ENCODE peak calls at places on chromosomes 1 and 21, in eight cellular contexts. A is hepatocyte, R is fibroblast of pulmonary artery, J is spleen, Y is BE2C, U is psoas muscle, K is lower leg skin, S is HL-60. D is an unnamed sample.

GRCh38 chr1:47210666-47211065 is 20.8 kb upstream of the PDZK1IP1 start:
- DNase-seq in K (no peak), J (peak), U (no peak), S (no peak), Y (no peak), A (no peak), R (no peak), D (no peak)

GRCh38 chr1:156657161-156657970 is 15.4 kb downstream of the BCAN start:
- DNase-seq in Y (peak), R (peak), K (peak), J (peak), A (peak), S (peak), U (peak), D (peak)

GRCh38 chr21:44763451-44764318 is 37.9 kb downstream of the UBE2G2 start:
- DNase-seq in S (no peak), A (no peak), U (no peak), R (no peak), J (peak), K (no peak), Y (no peak), D (no peak)

GRCh38 chr1:81186271-81186670 is 614.5 kb upstream of the ADGRL2 start:
- DNase-seq in Y (no peak), J (no peak), S (no peak), U (no peak), A (no peak), K (no peak), R (peak), D (no peak)

GRCh38 chr1:26799479-26800133 is 11.9 kb downstream of the PIGV start:
- DNase-seq in Y (no peak), A (peak), S (no peak), J (no peak), U (peak), K (no peak), R (peak), D (no peak)

GRCh38 chr1:53076721-53077598 is 14.9 kb downstream of the PODN start:
- DNase-seq in J (peak), A (no peak), S (no peak), K (no peak), U (peak), R (no peak), Y (no peak), D (no peak)

GRCh38 chr1:13694886-13695684 is 4.9 kb upstream of the PRDM2 start:
- DNase-seq in J (no peak), Y (no peak), K (no peak), A (no peak), R (no peak), U (no peak), S (no peak), D (no peak)

GRCh38 chr1:45945426-45945825 is 142.0 kb downstream of the MAST2 start:
- DNase-seq in S (no peak), Y (no peak), R (peak), U (no peak), A (no peak), J (no peak), K (no peak), D (no peak)

GRCh38 chr1:31065310-31066217 is at the start of gene PUM1:
- DNase-seq in K (peak), A (peak), J (peak), U (peak), Y (peak), S (peak), R (peak), D (peak)
- TF ChIP-seq CTCF in K (no peak), A (no peak), J (peak), U (peak), Y (no peak), S (no peak), R (no peak), D (no peak)

GRCh38 chr1:160167056-160167455 is 15.7 kb downstream of the ATP1A4 start:
- DNase-seq in Y (no peak), A (no peak), R (no peak), J (no peak), K (no peak), S (no peak), U (no peak), D (no peak)

GRCh38 chr1:160168016-160168415 is 16.6 kb downstream of the ATP1A4 start:
- DNase-seq in R (no peak), U (no peak), J (no peak), Y (no peak), A (no peak), K (no peak), S (no peak), D (no peak)

GRCh38 chr1:160168609-160169369 is 17.4 kb downstream of the ATP1A4 start:
- DNase-seq in S (no peak), K (no peak), R (no peak), J (no peak), A (no peak), Y (no peak), U (peak), D (peak)

GRCh38 chr1:160166459-160166858 is 15.1 kb downstream of the ATP1A4 start:
- DNase-seq in U (no peak), J (no peak), S (peak), Y (no peak), K (no peak), R (no peak), A (no peak), D (no peak)

GRCh38 chr1:160167580-160167979 is 16.2 kb downstream of the ATP1A4 start:
- DNase-seq in U (no peak), J (no peak), R (no peak), A (no peak), Y (no peak), S (no peak), K (no peak), D (no peak)
- TF ChIP-seq CTCF in U (no peak), J (no peak), R (no peak), A (no peak), Y (no peak), S (no peak), K (no peak), D (no peak)

DNA sequence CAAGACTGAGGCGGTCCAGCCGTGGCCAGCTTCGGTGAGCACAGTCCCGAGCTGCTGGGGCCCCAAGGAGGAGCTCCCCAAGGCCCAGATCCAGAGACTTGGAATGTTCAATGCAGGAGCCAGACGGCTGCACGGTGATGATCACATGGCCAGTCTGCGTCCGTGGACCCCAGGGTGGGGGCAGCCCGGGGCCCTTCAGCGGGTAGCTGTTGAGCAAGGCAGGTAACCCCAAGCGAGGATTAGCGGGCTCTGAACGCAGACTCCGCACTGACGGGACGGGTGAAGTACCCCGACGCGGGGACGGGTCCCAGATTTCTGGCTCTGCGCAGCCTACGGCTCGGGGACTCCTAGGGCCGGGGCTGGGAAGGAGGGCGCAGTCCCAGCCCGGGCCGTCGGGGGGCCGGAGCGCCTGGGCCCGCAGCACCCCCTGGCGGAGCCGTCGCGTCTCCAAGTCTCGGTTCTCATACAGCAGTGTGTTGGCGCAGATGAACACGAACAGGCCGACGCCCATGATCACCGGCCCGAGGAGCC is 2.7 kb downstream of the TMEM200B start:
- DNase-seq in R (peak), U (peak), J (peak), K (no peak), A (peak), S (peak), Y (peak), D (peak)
- TF ChIP-seq CTCF in R (peak), U (peak), J (peak), K (no peak), A (peak), S (peak), Y (peak), D (peak)

DNA sequence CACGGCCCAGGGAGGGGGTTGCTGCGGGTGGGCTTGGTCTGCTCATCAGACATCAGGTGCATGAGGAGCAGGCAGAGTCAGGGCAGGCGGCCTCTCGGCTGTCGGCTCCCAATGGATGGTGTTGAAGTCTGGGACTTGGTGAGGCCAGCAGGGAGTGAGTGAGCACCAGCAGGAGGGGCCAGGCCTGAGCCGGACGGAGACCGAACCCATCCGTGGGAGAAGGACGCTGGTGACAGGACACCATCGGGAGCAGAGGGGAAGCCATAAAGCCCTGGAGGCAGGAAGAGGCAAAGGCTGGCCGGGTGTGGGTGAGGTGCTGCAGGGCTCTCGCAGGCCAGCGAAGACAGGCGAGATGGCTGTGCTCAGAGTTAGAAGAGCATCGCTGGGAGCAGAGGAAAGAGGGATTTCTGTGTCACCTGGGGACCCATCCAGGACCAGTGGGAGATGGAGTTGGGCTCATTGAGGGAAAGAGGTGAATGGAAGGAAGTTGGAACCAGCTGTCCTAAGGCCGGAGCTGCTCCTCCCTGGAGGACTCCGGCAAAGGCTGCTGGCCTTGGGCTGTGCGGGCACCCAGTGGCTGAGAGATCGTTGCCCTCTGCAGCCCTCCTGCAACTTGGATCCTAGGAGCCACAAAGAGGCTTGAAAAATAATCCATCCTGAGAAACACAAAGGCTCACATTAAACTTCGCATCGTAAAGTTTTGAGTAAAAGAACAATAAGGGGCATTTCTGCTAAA is 49.9 kb downstream of the PDE9A start:
- DNase-seq in A (no peak), Y (no peak), R (no peak), J (peak), K (no peak), U (no peak), S (no peak), D (no peak)
- TF ChIP-seq CTCF in A (no peak), Y (no peak), R (no peak), J (no peak), K (no peak), U (no peak), S (no peak), D (no peak)

GRCh38 chr1:222824641-222825040 is 9.8 kb downstream of the DISP1 start:
- DNase-seq in R (no peak), K (no peak), S (no peak), A (no peak), Y (no peak), U (no peak), J (no peak), D (no peak)
- TF ChIP-seq CTCF in R (no peak), K (no peak), S (no peak), A (no peak), Y (no peak), U (no peak), J (no peak), D (no peak)

GRCh38 chr1:195472298-195472697 is 1135.9 kb downstream of the KCNT2 start:
- DNase-seq in R (no peak), U (no peak), S (no peak), A (no peak), J (no peak), Y (no peak), K (no peak), D (peak)
- TF ChIP-seq CTCF in R (no peak), U (no peak), S (no peak), A (no peak), J (no peak), Y (no peak), K (no peak), D (no peak)

DNA sequence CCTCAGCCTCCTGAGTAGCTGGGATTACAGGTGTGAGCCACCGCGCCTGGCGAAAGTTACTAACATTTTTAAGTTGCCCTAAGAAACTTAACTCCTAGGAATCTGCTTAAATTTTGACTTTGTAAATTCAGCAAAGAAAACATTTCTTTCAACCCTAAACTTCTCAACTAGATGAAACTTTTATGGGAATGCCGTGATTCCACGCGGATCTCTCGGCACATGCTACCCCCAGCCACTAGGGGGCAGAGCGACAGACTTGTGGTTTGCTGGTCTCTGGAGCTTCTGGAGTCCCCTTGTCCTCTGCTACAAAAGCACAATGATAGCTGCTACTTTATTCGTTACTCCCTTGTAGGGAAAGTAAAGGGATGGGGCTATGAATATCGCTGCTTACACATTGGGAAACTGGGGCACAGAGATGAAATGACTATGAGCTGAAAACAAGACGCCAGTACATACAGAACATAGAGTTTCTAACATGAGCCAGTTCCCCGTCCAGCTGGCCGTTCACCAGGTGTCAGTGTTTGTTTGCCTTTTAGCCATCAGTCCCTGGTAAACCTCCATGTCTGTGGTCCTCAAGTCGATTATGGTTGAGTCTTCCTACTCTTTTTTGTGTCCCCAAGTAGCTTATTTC is 114.7 kb downstream of the PBX1 start:
- DNase-seq in J (no peak), U (peak), S (no peak), A (no peak), Y (peak), K (no peak), R (no peak), D (peak)
- TF ChIP-seq CTCF in J (peak), U (peak), S (peak), A (peak), Y (peak), K (no peak), R (peak), D (peak)

GRCh38 chr1:102550729-102551384 is 554.1 kb upstream of the OLFM3 start:
- DNase-seq in Y (peak), S (peak), R (peak), A (peak), J (no peak), K (no peak), U (peak), D (peak)
- TF ChIP-seq CTCF in Y (peak), S (peak), R (peak), A (peak), J (no peak), K (no peak), U (no peak), D (no peak)

DNA sequence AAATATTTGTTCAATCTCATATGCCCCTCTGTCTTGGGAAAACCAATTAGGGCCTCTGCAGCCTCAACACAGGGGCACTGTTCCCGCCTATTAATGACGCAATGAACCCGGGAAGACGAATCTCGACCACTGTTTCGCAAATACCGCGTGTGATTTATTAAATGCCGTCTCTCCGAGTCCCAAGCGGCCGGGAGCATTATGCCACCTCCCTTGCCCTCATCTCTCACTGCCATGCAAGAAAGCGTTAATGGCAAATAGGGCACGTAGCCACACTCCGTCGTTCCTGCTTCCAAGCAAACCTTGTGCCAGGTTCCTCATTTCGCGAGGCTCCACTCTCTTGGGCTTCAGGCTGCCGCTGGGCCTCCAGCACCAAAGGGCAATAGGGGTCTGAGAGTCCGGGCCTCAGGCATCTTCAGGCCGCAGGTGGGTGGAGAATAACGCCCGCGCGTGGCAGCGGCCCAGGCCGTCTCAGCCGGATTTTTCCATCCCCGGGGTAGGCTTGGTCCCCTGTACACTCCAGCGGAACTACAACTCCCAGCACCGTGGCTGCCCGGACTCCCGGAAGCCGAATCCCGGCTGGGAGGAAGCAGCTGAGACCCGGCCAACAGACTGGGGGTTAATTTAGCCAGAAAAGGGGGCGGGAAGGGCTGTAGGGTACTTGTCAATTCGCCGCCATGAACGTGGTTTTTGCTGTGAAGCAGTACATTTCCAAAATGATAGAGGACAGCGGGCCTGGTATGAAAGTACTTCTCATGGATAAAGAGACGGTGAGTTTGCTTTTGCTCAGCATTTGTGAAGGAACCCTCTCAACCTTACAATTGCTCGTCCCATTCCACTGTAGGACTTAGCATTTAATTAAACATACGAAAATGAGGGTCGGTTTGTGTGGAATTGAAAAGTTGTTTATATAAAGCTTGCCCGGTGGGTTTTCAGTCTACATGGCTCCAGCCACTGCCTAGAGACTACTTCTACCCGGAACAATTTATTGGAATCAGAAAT is at the start of gene VPS45:
- DNase-seq in Y (peak), U (peak), S (peak), J (peak), A (peak), K (peak), R (peak), D (peak)
- TF ChIP-seq CTCF in Y (peak), U (peak), S (no peak), J (no peak), A (no peak), K (no peak), R (no peak), D (no peak)

DNA sequence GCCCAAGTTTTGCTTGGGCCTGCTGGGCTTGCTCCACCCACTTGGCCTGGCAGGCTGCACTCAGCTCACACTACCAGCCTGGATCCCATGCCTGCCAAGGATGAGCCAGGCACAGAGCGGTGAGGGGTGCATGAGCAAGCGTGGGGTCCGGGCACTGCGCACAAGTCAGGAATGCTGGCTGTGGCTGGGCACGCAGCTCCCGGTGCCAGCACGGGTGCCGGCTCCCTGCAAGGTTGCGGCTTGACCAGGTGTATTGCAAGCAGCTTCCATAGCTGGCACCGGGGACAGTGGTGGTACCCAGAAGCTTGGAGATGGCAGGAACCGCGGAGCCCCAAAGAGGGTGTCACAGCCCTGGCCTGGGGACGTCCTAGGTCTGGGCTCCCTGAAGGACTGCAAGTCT is 224.4 kb upstream of the NRIP1 start:
- DNase-seq in Y (no peak), U (no peak), R (no peak), K (no peak), J (no peak), A (no peak), S (no peak), D (no peak)
- TF ChIP-seq CTCF in Y (no peak), U (no peak), R (no peak), K (no peak), J (no peak), A (no peak), S (no peak), D (no peak)